ENCODE peak calls at places on chromosomes 6 and 20, in seven cellular contexts. B is lower lobe of right lung, I is fibroblast of mammary gland, A is IMR-90, N is mesenchymal stem cell, Q is heart right ventricle, H is left lung. P is an unnamed sample.

GRCh38 chr6:161242113-161242512 is 31.7 kb downstream of the AGPAT4 start:
- DNase-seq in B (no peak), I (no peak), A (no peak), N (no peak), Q (no peak), H (no peak), P (no peak)

GRCh38 chr20:36462440-36463211 is 78.7 kb upstream of the MYL9 start:
- DNase-seq in B (peak), I (peak), A (peak), N (peak), Q (peak), H (no peak), P (no peak)

GRCh38 chr6:150881911-150882481 is 16.5 kb downstream of the MTHFD1L start:
- DNase-seq in B (no peak), I (peak), A (peak), N (peak), Q (peak), H (no peak), P (peak)

GRCh38 chr6:22925920-22926587 is 356.7 kb downstream of the HDGFL1 start:
- DNase-seq in B (no peak), I (no peak), A (peak), N (no peak), Q (no peak), H (no peak), P (no peak)

GRCh38 chr6:157374889-157375443 is 6.0 kb upstream of the ZDHHC14 start:
- DNase-seq in B (no peak), I (no peak), A (no peak), N (no peak), Q (no peak), H (no peak), P (no peak)

GRCh38 chr20:43949741-43950618 is 35.3 kb downstream of the TOX2 start:
- DNase-seq in B (peak), I (no peak), A (no peak), N (peak), Q (peak), H (no peak), P (no peak)

GRCh38 chr6:32153252-32153834 is 598 bp upstream of the PPT2 start:
- DNase-seq in B (peak), I (peak), A (peak), N (peak), Q (peak), H (peak), P (no peak)

GRCh38 chr20:53003420-53003819 is 31.3 kb downstream of the TSHZ2 start:
- DNase-seq in B (no peak), I (peak), A (no peak), N (no peak), Q (no peak), H (no peak), P (peak)

GRCh38 chr6:107660839-107661238 is 163.3 kb downstream of the SCML4 start:
- DNase-seq in B (no peak), I (no peak), A (no peak), N (no peak), Q (no peak), H (no peak), P (no peak)

GRCh38 chr20:54134445-54135220 is 39.2 kb downstream of the CYP24A1 start:
- DNase-seq in B (no peak), I (peak), A (peak), N (no peak), Q (no peak), H (no peak), P (no peak)

GRCh38 chr20:42701948-42702347 is 487.8 kb downstream of the PTPRT start:
- DNase-seq in B (no peak), I (no peak), A (no peak), N (no peak), Q (no peak), H (no peak), P (no peak)

GRCh38 chr6:133546098-133546497 is 304.9 kb downstream of the EYA4 start:
- DNase-seq in B (no peak), I (peak), A (peak), N (peak), Q (no peak), H (no peak), P (no peak)

GRCh38 chr6:104771258-104771832 is 88.4 kb downstream of the HACE1 start:
- DNase-seq in B (no peak), I (peak), A (peak), N (peak), Q (no peak), H (no peak), P (peak)

GRCh38 chr20:43770342-43770741 is 43.5 kb upstream of the GTSF1L start:
- DNase-seq in B (no peak), I (no peak), A (no peak), N (no peak), Q (no peak), H (no peak), P (no peak)

GRCh38 chr6:155126727-155127439 is 131.8 kb downstream of the TIAM2 start:
- DNase-seq in B (no peak), I (peak), A (peak), N (peak), Q (no peak), H (no peak), P (no peak)

DNA sequence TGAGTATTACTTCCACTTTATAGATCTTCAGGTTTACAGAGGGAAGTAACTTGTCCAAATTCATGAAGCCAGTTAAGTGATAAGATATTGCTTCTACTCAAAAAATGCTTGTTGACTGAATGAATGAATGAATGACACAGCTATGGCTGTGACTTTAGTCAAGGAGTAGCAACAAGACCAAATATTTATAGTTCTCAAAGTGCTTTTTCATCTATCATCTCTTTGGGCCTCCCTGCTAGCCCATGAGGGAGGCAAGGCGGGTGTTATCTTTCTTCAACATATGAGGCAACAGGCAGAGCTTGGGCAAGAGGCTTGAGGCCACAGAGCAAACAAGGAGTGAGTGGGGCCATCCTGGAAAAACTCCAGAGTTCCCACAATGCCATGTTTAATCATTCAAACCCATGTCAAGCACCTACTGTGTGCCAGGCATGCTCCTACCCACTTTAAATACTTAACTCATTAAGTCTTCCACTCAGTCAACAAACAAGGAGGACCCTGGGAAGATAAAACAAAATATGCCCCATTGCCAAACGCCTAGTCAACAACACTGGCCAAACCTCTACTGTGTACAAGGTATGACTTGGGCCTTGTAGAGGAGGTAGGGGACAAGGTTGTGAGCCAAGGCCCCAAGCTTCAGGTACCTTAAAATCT is 15.9 kb downstream of the BCL2L1 start:
- DNase-seq in B (peak), I (no peak), A (no peak), N (peak), Q (no peak), H (peak), P (no peak)
- H3K4me3 ChIP-seq in B (no peak), I (no peak), A (no peak), N (no peak), Q (no peak), H (no peak), P (no peak)

GRCh38 chr6:170293411-170293844 is 2.5 kb upstream of the DLL1 start:
- DNase-seq in B (no peak), I (no peak), A (no peak), N (no peak), Q (no peak), H (no peak), P (no peak)

GRCh38 chr6:170296423-170296745 is 5.5 kb upstream of the DLL1 start:
- DNase-seq in B (no peak), I (no peak), A (no peak), N (no peak), Q (peak), H (no peak), P (no peak)

GRCh38 chr6:170293881-170294755 is 3.2 kb upstream of the DLL1 start:
- DNase-seq in B (no peak), I (no peak), A (no peak), N (no peak), Q (no peak), H (no peak), P (no peak)

GRCh38 chr6:170295519-170296422 is 4.9 kb upstream of the DLL1 start:
- DNase-seq in B (peak), I (no peak), A (no peak), N (no peak), Q (peak), H (no peak), P (peak)

GRCh38 chr6:170294813-170295518 is 4.1 kb upstream of the DLL1 start:
- DNase-seq in B (no peak), I (no peak), A (no peak), N (no peak), Q (no peak), H (no peak), P (no peak)
- H3K4me3 ChIP-seq in B (peak), I (no peak), A (peak), N (peak), Q (peak), H (peak), P (peak)

GRCh38 chr6:25377672-25378071 is 98.5 kb downstream of the CARMIL1 start:
- DNase-seq in B (no peak), I (no peak), A (no peak), N (no peak), Q (no peak), H (no peak), P (no peak)
- H3K4me3 ChIP-seq in B (no peak), I (no peak), A (no peak), N (no peak), Q (no peak), H (no peak), P (no peak)

GRCh38 chr6:11538049-11538798 is 675 bp downstream of the TMEM170B start:
- DNase-seq in B (peak), I (no peak), A (no peak), N (peak), Q (peak), H (peak), P (peak)

GRCh38 chr6:11537229-11538048 is at the start of gene TMEM170B:
- DNase-seq in B (peak), I (peak), A (peak), N (peak), Q (peak), H (peak), P (peak)

GRCh38 chr6:11538799-11539468 is 1.4 kb downstream of the TMEM170B start:
- DNase-seq in B (no peak), I (no peak), A (no peak), N (no peak), Q (no peak), H (no peak), P (no peak)

GRCh38 chr6:11535801-11536230 is 1.7 kb upstream of the TMEM170B start:
- DNase-seq in B (no peak), I (peak), A (peak), N (peak), Q (no peak), H (no peak), P (peak)

DNA sequence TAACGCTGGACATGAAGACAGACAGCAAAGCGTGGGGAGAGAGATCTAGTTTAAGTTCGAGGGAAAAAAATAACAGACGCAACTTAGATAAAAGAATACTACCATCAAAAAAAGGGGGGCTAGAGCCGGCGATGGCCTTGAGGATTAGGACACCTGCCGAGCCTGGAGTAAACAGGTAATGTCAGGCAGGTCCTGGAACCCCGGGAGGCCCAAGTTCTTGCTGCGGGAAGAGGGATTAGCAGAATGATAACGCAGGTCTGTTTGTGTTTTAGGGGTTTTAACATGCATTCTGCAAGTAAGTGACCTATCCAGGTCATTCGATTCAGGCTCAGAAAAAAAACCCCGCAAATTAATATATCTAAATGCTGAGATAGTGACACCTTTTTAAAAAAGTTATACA is 754 bp upstream of the TMEM170B start:
- DNase-seq in B (peak), I (no peak), A (no peak), N (peak), Q (no peak), H (no peak), P (peak)
- H3K4me3 ChIP-seq in B (peak), I (peak), A (peak), N (peak), Q (peak), H (peak), P (peak)

GRCh38 chr6:106519460-106520394 is 109.6 kb downstream of the RTN4IP1 start:
- DNase-seq in B (peak), I (peak), A (peak), N (peak), Q (peak), H (peak), P (peak)
- H3K4me3 ChIP-seq in B (no peak), I (peak), A (no peak), N (peak), Q (no peak), H (no peak), P (no peak)

GRCh38 chr20:62350629-62351422 is 16.3 kb downstream of the LAMA5 start:
- DNase-seq in B (no peak), I (no peak), A (no peak), N (no peak), Q (peak), H (no peak), P (no peak)

GRCh38 chr20:62351469-62352401 is 15.4 kb downstream of the LAMA5 start:
- DNase-seq in B (no peak), I (no peak), A (no peak), N (no peak), Q (peak), H (no peak), P (no peak)

GRCh38 chr20:62353289-62354030 is 13.7 kb downstream of the LAMA5 start:
- DNase-seq in B (no peak), I (no peak), A (no peak), N (no peak), Q (peak), H (no peak), P (no peak)

GRCh38 chr20:62354031-62354808 is 12.9 kb downstream of the LAMA5 start:
- DNase-seq in B (no peak), I (no peak), A (no peak), N (no peak), Q (peak), H (no peak), P (no peak)

GRCh38 chr20:62352402-62353288 is 14.5 kb downstream of the LAMA5 start:
- DNase-seq in B (no peak), I (peak), A (no peak), N (no peak), Q (peak), H (no peak), P (peak)
- H3K4me3 ChIP-seq in B (no peak), I (no peak), A (no peak), N (no peak), Q (no peak), H (no peak), P (no peak)

GRCh38 chr20:25146976-25147375 is 48.5 kb upstream of the ENTPD6 start:
- DNase-seq in B (no peak), I (no peak), A (no peak), N (no peak), Q (no peak), H (no peak), P (no peak)

GRCh38 chr20:25149986-25150385 is 45.5 kb upstream of the ENTPD6 start:
- DNase-seq in B (no peak), I (no peak), A (no peak), N (no peak), Q (no peak), H (no peak), P (no peak)

GRCh38 chr20:25148982-25149846 is 46.3 kb upstream of the ENTPD6 start:
- DNase-seq in B (no peak), I (peak), A (no peak), N (no peak), Q (no peak), H (no peak), P (no peak)

GRCh38 chr20:25147716-25148115 is 47.8 kb upstream of the ENTPD6 start:
- DNase-seq in B (no peak), I (no peak), A (no peak), N (no peak), Q (no peak), H (no peak), P (no peak)

DNA sequence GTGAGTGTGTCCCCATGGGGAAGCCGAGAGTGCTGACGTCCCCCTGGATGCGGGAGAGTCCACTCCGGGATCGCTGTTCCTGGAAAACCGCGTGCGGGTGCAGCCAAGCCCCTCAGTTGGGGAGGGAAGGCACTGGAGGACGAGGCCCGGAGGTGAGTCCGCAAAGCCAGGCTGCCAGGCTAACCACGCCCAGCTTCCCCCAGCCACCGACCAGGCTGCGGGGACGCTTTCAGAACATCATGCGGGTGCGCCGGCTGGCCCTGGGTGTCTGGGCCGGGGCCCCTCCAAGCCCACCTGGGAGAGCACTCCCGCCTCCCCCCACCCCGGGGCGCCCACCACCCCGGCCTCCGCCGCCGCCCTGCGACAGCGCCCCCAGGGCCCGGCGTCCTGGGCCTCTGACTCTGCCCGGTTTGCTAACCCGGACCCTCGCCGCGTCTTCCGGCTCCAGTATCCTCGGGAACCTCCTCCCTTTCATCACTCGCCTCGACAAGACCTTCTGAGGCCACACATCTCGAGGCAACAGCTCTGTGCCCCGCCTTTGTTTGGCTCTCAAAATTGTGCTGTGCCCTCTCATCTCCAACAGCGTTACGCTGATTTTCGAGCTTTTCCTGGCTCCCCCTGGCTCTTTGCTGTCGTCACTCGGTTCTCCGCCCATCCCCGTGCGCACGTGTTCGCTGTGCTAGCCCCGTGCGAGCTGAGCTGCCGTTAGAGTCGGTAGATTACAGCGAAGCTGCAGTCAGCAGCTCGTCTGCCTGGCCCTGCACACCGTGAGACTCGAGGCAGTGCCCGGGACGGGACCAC is 47.1 kb upstream of the ENTPD6 start:
- DNase-seq in B (peak), I (peak), A (peak), N (peak), Q (peak), H (peak), P (peak)
- H3K4me3 ChIP-seq in B (peak), I (peak), A (peak), N (peak), Q (peak), H (peak), P (peak)

GRCh38 chr6:47741807-47742206 is 40.0 kb upstream of the OPN5 start:
- DNase-seq in B (no peak), I (peak), A (no peak), N (peak), Q (no peak), H (no peak), P (peak)
- H3K4me3 ChIP-seq in B (no peak), I (no peak), A (no peak), N (no peak), Q (no peak), H (no peak), P (no peak)

GRCh38 chr20:4519530-4519929 is 202.2 kb upstream of the PRND start:
- DNase-seq in B (peak), I (peak), A (no peak), N (no peak), Q (no peak), H (no peak), P (peak)

GRCh38 chr20:4522310-4522709 is 199.4 kb upstream of the PRND start:
- DNase-seq in B (no peak), I (no peak), A (no peak), N (no peak), Q (no peak), H (no peak), P (no peak)

GRCh38 chr20:4524307-4524706 is 197.4 kb upstream of the PRND start:
- DNase-seq in B (no peak), I (no peak), A (no peak), N (no peak), Q (no peak), H (no peak), P (no peak)

GRCh38 chr20:4524792-4525191 is 196.9 kb upstream of the PRND start:
- DNase-seq in B (no peak), I (no peak), A (no peak), N (no peak), Q (no peak), H (no peak), P (no peak)

DNA sequence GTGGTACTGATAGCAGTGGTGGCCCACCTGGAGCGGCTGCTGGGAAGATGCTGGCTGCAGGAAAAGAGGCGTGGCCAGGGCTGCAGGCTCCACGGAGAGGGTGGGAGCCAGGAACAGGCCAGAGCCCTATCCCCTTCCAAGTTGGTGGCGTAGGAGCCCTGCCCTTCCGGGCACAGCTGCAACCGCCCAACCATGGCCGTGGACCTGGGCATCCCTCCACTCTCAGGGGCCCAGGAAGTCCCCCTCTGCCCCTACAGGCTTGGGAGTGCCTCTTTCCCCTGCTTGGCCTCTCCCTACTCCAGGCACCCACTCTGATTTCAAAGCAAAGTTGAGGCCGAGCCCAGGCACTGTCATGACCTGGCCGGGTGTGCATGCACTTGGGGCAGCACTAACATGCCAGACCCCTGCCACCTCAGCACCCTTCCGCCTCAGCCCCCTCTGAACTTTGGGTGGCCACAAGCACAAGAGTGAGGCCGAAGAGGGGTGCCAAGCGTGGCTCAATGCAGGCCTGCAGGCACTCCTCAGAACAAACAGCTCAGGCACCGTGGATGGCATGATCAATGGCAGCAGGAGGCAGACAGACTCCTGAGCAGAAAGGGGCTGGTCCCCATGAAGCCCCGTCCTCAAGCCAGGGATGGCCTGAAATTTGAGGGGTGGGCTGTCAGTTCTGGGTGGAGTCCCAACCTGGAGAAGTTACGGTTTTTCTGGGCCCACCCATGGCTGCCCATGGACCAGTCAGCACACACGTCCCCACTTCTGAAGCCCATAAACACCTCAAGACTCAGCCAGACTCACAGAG is 200.3 kb upstream of the PRND start:
- DNase-seq in B (no peak), I (no peak), A (no peak), N (no peak), Q (no peak), H (no peak), P (no peak)
- H3K4me3 ChIP-seq in B (no peak), I (no peak), A (no peak), N (no peak), Q (no peak), H (no peak), P (no peak)

GRCh38 chr6:3072798-3073197 is 4.5 kb downstream of the RIPK1 start:
- DNase-seq in B (no peak), I (no peak), A (no peak), N (no peak), Q (no peak), H (no peak), P (no peak)

GRCh38 chr6:3076320-3076719 is 8.0 kb downstream of the RIPK1 start:
- DNase-seq in B (no peak), I (no peak), A (no peak), N (no peak), Q (no peak), H (no peak), P (no peak)

GRCh38 chr6:3073382-3073781 is 5.1 kb downstream of the RIPK1 start:
- DNase-seq in B (no peak), I (no peak), A (no peak), N (no peak), Q (no peak), H (no peak), P (no peak)

GRCh38 chr6:3077430-3077829 is 9.1 kb downstream of the RIPK1 start:
- DNase-seq in B (no peak), I (no peak), A (no peak), N (no peak), Q (no peak), H (no peak), P (no peak)

GRCh38 chr6:3075522-3076113 is 7.3 kb downstream of the RIPK1 start:
- DNase-seq in B (no peak), I (peak), A (no peak), N (peak), Q (no peak), H (no peak), P (no peak)
- H3K4me3 ChIP-seq in B (no peak), I (no peak), A (no peak), N (no peak), Q (no peak), H (no peak), P (no peak)